ENCODE peak calls at places on chromosomes 2 and 18, in eight cellular contexts. H, R, G, A, W, X, C and V are unnamed samples.

GRCh38 chr2:133422946-133423345 is 145.3 kb downstream of the NCKAP5 start:
- DNase-seq in H (peak), R (no peak), G (no peak), A (peak), W (no peak), X (peak), C (no peak), V (no peak)

GRCh38 chr2:181781082-181781786 is 100.9 kb upstream of the NEUROD1 start:
- DNase-seq in H (no peak), R (peak), G (no peak), A (no peak), W (no peak), X (no peak), C (no peak), V (no peak)

GRCh38 chr18:48540329-48541025 is 1.6 kb downstream of the CTIF start:
- DNase-seq in H (peak), R (peak), G (peak), A (peak), W (peak), X (peak), C (peak), V (no peak)

GRCh38 chr2:216665240-216665639 is 30.1 kb downstream of the IGFBP5 start:
- DNase-seq in H (peak), R (no peak), G (peak), A (peak), W (peak), X (peak), C (no peak), V (no peak)

GRCh38 chr18:75531851-75532241 is 104.3 kb upstream of the SMIM21 start:
- DNase-seq in H (no peak), R (no peak), G (no peak), A (no peak), W (no peak), X (no peak), C (no peak), V (no peak)

GRCh38 chr2:236894791-236895190 is 190.9 kb upstream of the COPS8 start:
- DNase-seq in H (no peak), R (no peak), G (no peak), A (no peak), W (no peak), X (no peak), C (no peak), V (no peak)

GRCh38 chr2:72497761-72498160 is 328.1 kb downstream of the EXOC6B start:
- DNase-seq in H (peak), R (no peak), G (no peak), A (no peak), W (no peak), X (no peak), C (no peak), V (no peak)

GRCh38 chr2:226792155-226792871 is 7.3 kb downstream of the IRS1 start:
- DNase-seq in H (no peak), R (no peak), G (no peak), A (peak), W (no peak), X (peak), C (peak), V (no peak)

GRCh38 chr18:59148192-59148591 is 8.5 kb downstream of the SEC11C start:
- DNase-seq in H (no peak), R (no peak), G (no peak), A (no peak), W (peak), X (no peak), C (no peak), V (no peak)

GRCh38 chr2:218744615-218745014 is 34.0 kb downstream of the TTLL4 start:
- DNase-seq in H (no peak), R (no peak), G (no peak), A (no peak), W (no peak), X (no peak), C (no peak), V (no peak)

GRCh38 chr2:218746960-218747359 is 35.0 kb upstream of the CYP27A1 start:
- DNase-seq in H (no peak), R (no peak), G (no peak), A (no peak), W (no peak), X (no peak), C (no peak), V (no peak)

GRCh38 chr2:218745559-218746469 is 35.2 kb downstream of the TTLL4 start:
- DNase-seq in H (peak), R (no peak), G (no peak), A (no peak), W (peak), X (peak), C (no peak), V (no peak)

GRCh38 chr2:218745160-218745558 is 34.5 kb downstream of the TTLL4 start:
- DNase-seq in H (no peak), R (no peak), G (no peak), A (no peak), W (no peak), X (no peak), C (no peak), V (no peak)

GRCh38 chr2:218746470-218746795 is 35.5 kb upstream of the CYP27A1 start:
- DNase-seq in H (no peak), R (no peak), G (no peak), A (no peak), W (no peak), X (no peak), C (no peak), V (no peak)
- H3K4me3 ChIP-seq in H (no peak), R (no peak), G (no peak), A (no peak), W (no peak), X (no peak), C (no peak), V (no peak)

GRCh38 chr2:36809046-36809445 is 112.5 kb downstream of the VIT start:
- DNase-seq in H (no peak), R (no peak), G (no peak), A (no peak), W (no peak), X (no peak), C (no peak), V (no peak)
- H3K4me3 ChIP-seq in H (no peak), R (no peak), G (no peak), A (no peak), W (no peak), X (no peak), C (no peak), V (no peak)

GRCh38 chr2:197889041-197889440 is 84.6 kb downstream of the PLCL1 start:
- DNase-seq in H (peak), R (no peak), G (no peak), A (peak), W (no peak), X (peak), C (no peak), V (peak)
- H3K4me3 ChIP-seq in H (no peak), R (no peak), G (no peak), A (no peak), W (no peak), X (no peak), C (no peak), V (no peak)

DNA sequence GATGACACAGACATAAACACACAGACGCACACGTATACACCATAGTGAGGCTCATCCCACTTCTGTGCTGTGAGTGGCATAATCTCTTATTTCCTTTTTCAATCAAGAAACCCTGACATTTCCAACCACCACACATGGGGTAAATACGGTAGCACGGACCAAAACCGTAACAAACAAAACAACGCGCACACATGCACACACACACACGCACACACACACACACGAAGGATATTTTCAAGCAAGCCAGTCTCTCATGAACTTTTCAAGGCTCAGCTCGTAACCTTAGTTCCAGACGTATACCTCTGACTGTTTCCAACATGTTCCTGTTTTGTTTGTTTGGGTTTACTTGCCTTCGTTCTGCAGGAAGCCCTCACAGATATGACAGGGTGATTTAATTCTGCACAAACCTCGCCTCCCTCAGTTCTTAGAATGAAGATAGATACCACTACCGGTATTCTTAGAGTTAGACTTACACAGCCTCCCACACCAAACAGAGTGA is 119.8 kb downstream of the BCL2 start:
- DNase-seq in H (no peak), R (no peak), G (no peak), A (no peak), W (no peak), X (no peak), C (no peak), V (no peak)
- H3K4me3 ChIP-seq in H (no peak), R (peak), G (no peak), A (no peak), W (no peak), X (no peak), C (no peak), V (no peak)

DNA sequence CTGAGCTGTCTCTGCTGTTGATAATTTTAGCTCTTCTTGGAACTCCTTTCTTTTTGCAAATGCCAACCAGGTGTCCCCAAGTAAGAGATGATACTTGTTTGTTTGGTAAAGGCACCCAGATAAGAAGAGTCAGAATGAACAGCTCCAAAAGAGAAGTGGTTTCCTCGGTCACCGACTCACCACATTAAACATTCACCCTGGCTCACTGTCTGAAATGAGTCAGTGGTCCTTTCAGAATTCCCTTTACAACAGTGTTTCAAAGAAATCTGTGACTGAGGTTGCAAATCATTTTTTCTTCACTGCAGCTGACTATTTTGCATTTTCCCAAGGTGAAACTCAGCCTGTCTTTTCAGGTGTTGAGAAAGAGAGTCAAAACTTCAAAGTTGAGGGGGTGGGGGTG is 16.2 kb upstream of the CXCR4 start:
- DNase-seq in H (no peak), R (no peak), G (no peak), A (no peak), W (no peak), X (no peak), C (no peak), V (no peak)
- H3K4me3 ChIP-seq in H (no peak), R (no peak), G (no peak), A (no peak), W (no peak), X (no peak), C (no peak), V (no peak)

GRCh38 chr2:222479855-222480254 is 55.5 kb downstream of the SGPP2 start:
- DNase-seq in H (no peak), R (no peak), G (no peak), A (no peak), W (no peak), X (no peak), C (no peak), V (no peak)

GRCh38 chr2:222481941-222482340 is 57.6 kb downstream of the SGPP2 start:
- DNase-seq in H (no peak), R (no peak), G (no peak), A (no peak), W (no peak), X (no peak), C (no peak), V (no peak)

GRCh38 chr2:222480497-222480896 is 56.2 kb downstream of the SGPP2 start:
- DNase-seq in H (no peak), R (no peak), G (no peak), A (no peak), W (no peak), X (no peak), C (no peak), V (no peak)

GRCh38 chr2:222483513-222484039 is 59.2 kb downstream of the SGPP2 start:
- DNase-seq in H (no peak), R (no peak), G (no peak), A (no peak), W (no peak), X (no peak), C (no peak), V (no peak)

DNA sequence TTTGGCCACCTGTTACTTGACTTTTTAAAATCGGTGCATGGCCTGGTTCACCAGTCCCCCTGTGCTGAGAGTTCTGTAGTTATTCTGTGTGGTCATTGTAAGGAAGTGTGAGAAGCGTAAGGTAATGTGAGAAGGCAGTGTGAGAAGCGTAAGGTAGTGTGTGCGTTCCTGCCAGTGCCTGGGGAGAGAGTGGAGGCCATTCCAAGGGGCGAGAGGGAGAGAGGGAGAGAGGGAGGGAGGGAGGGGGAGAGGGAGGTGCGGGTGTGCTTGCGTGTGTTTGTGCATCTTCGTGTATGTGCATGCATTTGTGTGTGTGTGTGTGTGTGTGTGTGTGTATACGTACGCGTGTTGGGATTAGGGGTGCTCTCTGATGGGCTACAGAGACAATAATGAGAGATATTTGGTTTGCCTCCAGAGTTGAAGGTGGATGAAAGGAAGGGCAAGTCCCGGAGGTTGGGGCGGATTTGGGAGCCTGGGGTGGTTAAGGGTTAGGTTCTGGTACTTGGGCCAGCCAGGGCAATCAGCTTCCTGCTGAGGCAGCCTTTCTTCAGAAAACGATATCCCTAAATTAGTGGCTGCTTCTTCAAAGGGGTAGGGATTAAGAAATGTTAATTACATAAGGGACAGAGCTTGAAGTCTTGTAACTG is 53.7 kb downstream of the SGPP2 start:
- DNase-seq in H (no peak), R (no peak), G (no peak), A (peak), W (no peak), X (no peak), C (no peak), V (peak)
- H3K4me3 ChIP-seq in H (no peak), R (no peak), G (no peak), A (peak), W (no peak), X (no peak), C (no peak), V (peak)

DNA sequence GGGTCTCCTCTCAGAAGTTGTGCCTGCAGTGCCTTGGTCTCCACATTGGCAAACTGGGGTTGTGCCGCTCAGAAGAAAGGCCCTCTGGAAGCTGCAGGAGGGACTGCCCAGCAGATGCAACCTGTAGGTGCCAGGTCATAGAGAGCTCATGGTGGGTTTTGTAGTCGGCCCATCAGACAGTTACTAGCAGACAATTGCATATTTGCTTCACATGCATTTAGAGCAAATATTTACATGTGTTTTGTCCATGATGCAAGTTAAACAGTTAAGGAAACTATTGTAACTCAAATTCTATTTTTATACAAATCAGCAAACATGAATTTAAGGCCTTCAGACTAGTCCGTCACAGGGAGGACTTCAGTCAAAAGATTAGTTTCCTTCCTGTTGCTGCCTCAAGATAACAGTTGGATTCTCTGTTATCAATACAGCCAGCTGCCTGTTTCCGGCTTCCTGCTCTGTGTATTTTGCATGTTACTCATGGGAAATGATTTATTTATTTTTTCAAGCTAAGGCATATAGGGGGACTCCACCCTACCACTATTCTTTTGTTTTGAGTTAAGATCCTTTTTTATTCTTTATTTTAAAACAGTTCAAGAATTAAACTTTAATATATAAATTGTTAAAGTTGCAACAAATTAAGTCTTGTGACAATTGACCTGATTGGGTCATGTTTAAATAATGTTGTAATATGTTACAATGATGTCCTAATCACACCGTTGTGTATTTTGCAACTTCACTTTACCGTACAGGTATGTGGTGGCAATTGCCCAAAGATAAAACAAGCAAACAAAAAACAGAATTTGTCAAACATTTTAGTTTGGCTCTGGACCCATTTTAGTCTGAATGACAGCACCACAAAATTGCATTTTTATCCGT is 133.5 kb downstream of the SPTBN1 start:
- DNase-seq in H (no peak), R (no peak), G (no peak), A (no peak), W (no peak), X (peak), C (peak), V (no peak)
- H3K4me3 ChIP-seq in H (no peak), R (no peak), G (no peak), A (no peak), W (no peak), X (no peak), C (no peak), V (no peak)

GRCh38 chr18:76873311-76873710 is 51.0 kb downstream of the ZNF236 start:
- DNase-seq in H (no peak), R (no peak), G (no peak), A (no peak), W (no peak), X (no peak), C (no peak), V (no peak)
- H3K4me3 ChIP-seq in H (no peak), R (no peak), G (no peak), A (no peak), W (no peak), X (no peak), C (no peak), V (no peak)

DNA sequence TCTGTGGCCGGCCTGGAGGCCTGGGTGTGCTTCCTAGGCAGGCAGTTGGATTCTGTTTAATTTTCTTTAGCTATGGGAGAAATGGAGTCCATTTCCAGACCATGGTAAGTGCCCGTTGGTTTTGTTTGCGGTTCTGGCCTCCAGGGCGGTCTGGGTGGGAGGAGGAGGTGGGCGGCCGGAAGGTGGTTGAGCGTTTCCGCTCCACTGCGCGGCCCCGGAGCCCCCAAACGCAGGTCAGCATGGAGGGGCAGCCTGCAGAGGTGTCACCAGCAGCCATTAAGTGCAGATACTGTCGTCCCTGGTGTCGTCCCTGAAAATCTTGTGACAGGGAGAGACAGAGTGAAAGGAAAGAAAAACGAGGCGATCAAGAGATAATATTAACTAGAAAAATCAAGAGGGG is 303.9 kb downstream of the GBX2 start:
- DNase-seq in H (no peak), R (no peak), G (no peak), A (no peak), W (no peak), X (no peak), C (no peak), V (no peak)
- H3K4me3 ChIP-seq in H (no peak), R (no peak), G (no peak), A (no peak), W (no peak), X (no peak), C (no peak), V (no peak)